ENCODE peak calls at places on chromosomes 13 and 19, in four cellular contexts. One of them, this sample, is unnamed. For H3K36me3, the result is how much of the 10 kb centered on the place peaks cover.

GRCh38 chr13:27043013-27043412 is 128.6 kb downstream of the USP12 start:
- DNase-seq in mammary epithelial cell: peak
- DNase-seq in tibial nerve: no peak
- DNase-seq in Peyer's patch: no peak
- DNase-seq in this sample: no peak

GRCh38 chr13:49428041-49428763 is 15.7 kb downstream of the CAB39L start:
- DNase-seq in mammary epithelial cell: no peak
- DNase-seq in tibial nerve: no peak
- DNase-seq in Peyer's patch: no peak
- DNase-seq in this sample: no peak

GRCh38 chr13:38223093-38223492 is 126.6 kb upstream of the UFM1 start:
- DNase-seq in mammary epithelial cell: no peak
- DNase-seq in tibial nerve: no peak
- DNase-seq in Peyer's patch: no peak
- DNase-seq in this sample: no peak

GRCh38 chr19:55691561-55692481 is 16.8 kb downstream of the EPN1 start:
- DNase-seq in mammary epithelial cell: no peak
- DNase-seq in tibial nerve: no peak
- DNase-seq in Peyer's patch: no peak
- DNase-seq in this sample: no peak

GRCh38 chr19:8877854-8878705 is 45.9 kb downstream of the MBD3L1 start:
- DNase-seq in mammary epithelial cell: no peak
- DNase-seq in tibial nerve: no peak
- DNase-seq in Peyer's patch: no peak
- DNase-seq in this sample: no peak

GRCh38 chr13:20193142-20193923 is 595 bp upstream of the GJB2 start:
- DNase-seq in mammary epithelial cell: no peak
- DNase-seq in tibial nerve: no peak
- DNase-seq in Peyer's patch: no peak
- DNase-seq in this sample: no peak

GRCh38 chr13:20711301-20712044 is 8.0 kb downstream of the IL17D start:
- DNase-seq in mammary epithelial cell: no peak
- DNase-seq in tibial nerve: no peak
- DNase-seq in Peyer's patch: no peak
- DNase-seq in this sample: no peak

GRCh38 chr13:41137951-41138350 is 5.3 kb upstream of the KBTBD6 start:
- DNase-seq in mammary epithelial cell: peak
- DNase-seq in tibial nerve: no peak
- DNase-seq in Peyer's patch: no peak
- DNase-seq in this sample: no peak

GRCh38 chr13:113208424-113209335 is at the start of gene PCID2:
- DNase-seq in mammary epithelial cell: peak
- DNase-seq in tibial nerve: peak
- DNase-seq in Peyer's patch: peak
- DNase-seq in this sample: peak

GRCh38 chr13:114128624-114129522 is 3.5 kb downstream of the RASA3 start:
- DNase-seq in mammary epithelial cell: no peak
- DNase-seq in tibial nerve: peak
- DNase-seq in Peyer's patch: peak
- DNase-seq in this sample: peak

GRCh38 chr13:76861859-76862258 is 24.3 kb downstream of the KCTD12 start:
- DNase-seq in mammary epithelial cell: no peak
- DNase-seq in tibial nerve: no peak
- DNase-seq in Peyer's patch: no peak
- DNase-seq in this sample: no peak

GRCh38 chr19:50252111-50252886 is 48.9 kb downstream of the MYH14 start:
- DNase-seq in mammary epithelial cell: no peak
- DNase-seq in tibial nerve: no peak
- DNase-seq in Peyer's patch: peak
- DNase-seq in this sample: no peak

GRCh38 chr13:43326100-43326499 is 302.7 kb downstream of the DNAJC15 start:
- DNase-seq in mammary epithelial cell: no peak
- DNase-seq in tibial nerve: no peak
- DNase-seq in Peyer's patch: no peak
- DNase-seq in this sample: no peak

DNA sequence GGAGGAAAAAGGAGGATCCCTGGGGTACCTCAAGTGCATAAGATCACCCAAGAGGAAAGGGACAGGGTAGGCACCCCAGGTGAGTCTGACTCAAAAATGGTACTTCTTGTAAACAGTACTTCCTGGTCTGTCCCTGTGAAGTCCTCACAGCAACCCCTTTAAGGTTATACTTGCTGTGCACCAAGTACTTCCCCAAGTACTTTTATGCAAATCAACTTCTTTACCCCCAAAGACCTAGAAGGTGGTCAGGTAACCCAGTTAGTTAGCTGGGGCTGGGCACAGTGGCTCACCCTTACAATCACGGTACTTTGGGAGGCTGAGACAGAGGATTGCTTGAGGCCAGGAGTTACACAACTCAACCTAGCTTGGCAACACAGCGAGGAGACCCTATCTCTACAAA is 2.5 kb downstream of the CALR start:
- DNase-seq in mammary epithelial cell: no peak
- DNase-seq in tibial nerve: no peak
- DNase-seq in Peyer's patch: no peak
- DNase-seq in this sample: no peak
- H3K36me3 ChIP-seq in mammary epithelial cell: under half
- H3K36me3 ChIP-seq in tibial nerve: under half
- H3K36me3 ChIP-seq in Peyer's patch: under half
- H3K36me3 ChIP-seq in this sample: under half

GRCh38 chr13:109874444-109874920 is 88.1 kb upstream of the IRS2 start:
- DNase-seq in mammary epithelial cell: no peak
- DNase-seq in tibial nerve: no peak
- DNase-seq in Peyer's patch: no peak
- DNase-seq in this sample: no peak

GRCh38 chr13:109872864-109873263 is 86.5 kb upstream of the IRS2 start:
- DNase-seq in mammary epithelial cell: no peak
- DNase-seq in tibial nerve: no peak
- DNase-seq in Peyer's patch: no peak
- DNase-seq in this sample: no peak

GRCh38 chr13:109874921-109875454 is 88.6 kb upstream of the IRS2 start:
- DNase-seq in mammary epithelial cell: peak
- DNase-seq in tibial nerve: no peak
- DNase-seq in Peyer's patch: no peak
- DNase-seq in this sample: no peak

GRCh38 chr13:109875746-109876145 is 89.4 kb upstream of the IRS2 start:
- DNase-seq in mammary epithelial cell: no peak
- DNase-seq in tibial nerve: no peak
- DNase-seq in Peyer's patch: no peak
- DNase-seq in this sample: no peak

GRCh38 chr13:109873351-109874123 is 87.2 kb upstream of the IRS2 start:
- DNase-seq in mammary epithelial cell: no peak
- DNase-seq in tibial nerve: no peak
- DNase-seq in Peyer's patch: no peak
- DNase-seq in this sample: no peak
- H3K4me3 ChIP-seq in mammary epithelial cell: no peak
- H3K4me3 ChIP-seq in tibial nerve: no peak
- H3K4me3 ChIP-seq in Peyer's patch: no peak
- H3K4me3 ChIP-seq in this sample: no peak

DNA sequence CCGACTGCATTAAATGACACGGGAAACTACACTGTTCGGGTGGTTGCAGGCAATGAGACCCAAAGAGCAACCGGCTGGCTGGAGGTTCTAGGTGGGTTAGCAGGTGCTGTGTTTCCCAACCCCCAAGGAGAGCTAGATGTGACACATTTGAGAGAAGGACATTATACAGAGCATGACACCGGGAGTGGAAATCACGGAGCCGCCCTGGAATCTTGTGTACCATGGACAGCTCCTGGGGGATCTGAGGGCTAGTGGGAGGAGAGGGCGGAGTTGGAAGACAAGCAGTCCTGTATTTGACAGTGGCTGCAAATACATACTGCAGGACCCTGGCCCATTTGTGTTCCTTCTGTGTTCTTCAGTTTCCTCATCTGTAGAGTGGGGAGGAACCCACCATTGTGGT is 2.3 kb downstream of the CEACAM18 start:
- DNase-seq in mammary epithelial cell: no peak
- DNase-seq in tibial nerve: no peak
- DNase-seq in Peyer's patch: no peak
- DNase-seq in this sample: no peak
- H3K36me3 ChIP-seq in mammary epithelial cell: under half
- H3K36me3 ChIP-seq in tibial nerve: under half
- H3K36me3 ChIP-seq in Peyer's patch: under half
- H3K36me3 ChIP-seq in this sample: under half

GRCh38 chr13:110867380-110867779 is 47.5 kb downstream of the ANKRD10 start:
- DNase-seq in mammary epithelial cell: no peak
- DNase-seq in tibial nerve: no peak
- DNase-seq in Peyer's patch: no peak
- DNase-seq in this sample: no peak

GRCh38 chr13:110869231-110869804 is 45.6 kb downstream of the ANKRD10 start:
- DNase-seq in mammary epithelial cell: no peak
- DNase-seq in tibial nerve: no peak
- DNase-seq in Peyer's patch: no peak
- DNase-seq in this sample: no peak

GRCh38 chr13:110868631-110869165 is 46.2 kb downstream of the ANKRD10 start:
- DNase-seq in mammary epithelial cell: no peak
- DNase-seq in tibial nerve: no peak
- DNase-seq in Peyer's patch: no peak
- DNase-seq in this sample: no peak

GRCh38 chr13:110872034-110872767 is 42.7 kb downstream of the ANKRD10 start:
- DNase-seq in mammary epithelial cell: no peak
- DNase-seq in tibial nerve: no peak
- DNase-seq in Peyer's patch: no peak
- DNase-seq in this sample: no peak

DNA sequence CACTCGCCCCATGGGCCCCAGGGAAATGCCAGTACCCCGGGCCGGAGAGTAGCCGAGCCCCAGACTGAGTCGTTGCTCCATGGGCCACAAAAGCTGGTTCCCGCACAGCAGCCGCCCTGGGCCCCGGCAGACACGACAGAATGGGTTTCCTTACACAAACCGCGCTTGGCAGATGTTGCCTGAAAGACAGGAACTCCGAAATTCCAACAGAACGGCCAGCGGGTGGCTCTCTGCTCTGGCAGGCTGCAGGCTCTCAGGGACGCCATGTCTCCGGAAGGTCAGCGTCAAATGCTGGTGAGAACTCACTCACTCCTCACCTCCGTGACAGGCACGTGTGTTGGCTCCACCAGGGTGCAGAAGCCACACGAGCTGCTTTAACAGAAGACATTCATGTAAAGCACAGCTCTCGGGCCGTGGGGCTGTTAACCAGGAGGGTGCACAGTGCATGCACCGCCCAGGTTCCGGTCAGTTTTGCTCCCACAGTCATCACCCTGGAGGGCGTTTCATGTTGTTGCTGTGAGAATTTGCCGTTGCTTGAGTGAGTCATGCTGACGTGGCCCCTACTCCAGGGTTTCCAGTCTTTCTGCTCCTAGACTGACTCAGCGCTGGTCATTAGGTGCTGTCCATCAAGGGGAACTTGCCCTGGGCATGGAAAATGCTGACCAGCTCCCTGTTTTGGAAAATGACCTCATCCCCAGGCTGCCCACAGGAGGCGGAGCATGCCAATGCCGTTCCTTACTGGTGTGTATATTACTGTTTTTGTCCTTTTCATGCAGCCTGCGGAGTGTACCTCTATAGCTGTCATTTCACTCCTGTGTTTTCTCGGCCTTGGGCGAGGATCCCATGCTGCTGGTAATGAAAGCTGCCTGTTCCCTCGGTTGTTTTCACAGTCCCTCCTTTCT is 44.8 kb downstream of the ANKRD10 start:
- DNase-seq in mammary epithelial cell: peak
- DNase-seq in tibial nerve: peak
- DNase-seq in Peyer's patch: no peak
- DNase-seq in this sample: no peak
- H3K4me3 ChIP-seq in mammary epithelial cell: peak
- H3K4me3 ChIP-seq in tibial nerve: no peak
- H3K4me3 ChIP-seq in Peyer's patch: peak
- H3K4me3 ChIP-seq in this sample: no peak

GRCh38 chr13:23141964-23142363 is 38.8 kb upstream of the SGCG start:
- DNase-seq in mammary epithelial cell: no peak
- DNase-seq in tibial nerve: no peak
- DNase-seq in Peyer's patch: no peak
- DNase-seq in this sample: no peak

GRCh38 chr13:23134542-23134941 is 46.2 kb upstream of the SGCG start:
- DNase-seq in mammary epithelial cell: no peak
- DNase-seq in tibial nerve: no peak
- DNase-seq in Peyer's patch: no peak
- DNase-seq in this sample: no peak

GRCh38 chr13:23140492-23140891 is 40.3 kb upstream of the SGCG start:
- DNase-seq in mammary epithelial cell: no peak
- DNase-seq in tibial nerve: no peak
- DNase-seq in Peyer's patch: no peak
- DNase-seq in this sample: no peak
- H3K36me3 ChIP-seq in mammary epithelial cell: under half
- H3K36me3 ChIP-seq in tibial nerve: under half
- H3K36me3 ChIP-seq in Peyer's patch: under half
- H3K36me3 ChIP-seq in this sample: under half

DNA sequence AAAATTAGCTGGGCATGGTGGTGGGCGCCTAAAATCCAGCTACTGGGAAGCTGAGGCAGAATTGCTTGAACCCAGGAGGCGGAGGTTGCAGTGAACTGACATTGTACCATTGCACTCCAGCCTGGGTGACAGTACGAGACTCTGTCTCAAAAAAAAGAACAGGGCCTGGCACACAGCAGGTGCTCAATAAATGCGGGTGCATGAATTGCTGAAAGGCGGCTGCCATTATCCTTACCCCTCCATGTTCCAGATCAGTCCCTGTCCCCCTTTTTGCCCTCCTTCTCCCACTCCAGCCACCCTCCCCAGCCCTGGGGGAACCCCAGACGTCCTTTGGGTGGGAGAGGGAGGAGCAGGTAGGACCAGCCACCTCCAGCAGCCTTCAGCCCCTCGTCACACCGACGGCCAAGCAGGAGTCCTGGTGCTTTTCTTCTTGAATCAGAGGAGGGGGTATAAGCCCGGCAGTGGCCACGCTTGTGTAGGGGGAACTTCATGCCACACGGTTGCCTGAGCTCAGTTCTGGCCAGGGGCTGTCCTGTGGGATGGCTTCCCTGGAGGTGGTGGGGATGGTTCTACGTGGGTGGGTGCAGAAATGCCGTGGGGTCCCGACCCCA is 20.4 kb upstream of the NFIC start:
- DNase-seq in mammary epithelial cell: no peak
- DNase-seq in tibial nerve: no peak
- DNase-seq in Peyer's patch: no peak
- DNase-seq in this sample: no peak
- H3K4me3 ChIP-seq in mammary epithelial cell: no peak
- H3K4me3 ChIP-seq in tibial nerve: no peak
- H3K4me3 ChIP-seq in Peyer's patch: no peak
- H3K4me3 ChIP-seq in this sample: no peak

GRCh38 chr19:1363599-1363998 is 20.1 kb upstream of the NDUFS7 start:
- DNase-seq in mammary epithelial cell: no peak
- DNase-seq in tibial nerve: no peak
- DNase-seq in Peyer's patch: peak
- DNase-seq in this sample: peak

GRCh38 chr19:1366899-1367870 is 16.5 kb upstream of the NDUFS7 start:
- DNase-seq in mammary epithelial cell: no peak
- DNase-seq in tibial nerve: no peak
- DNase-seq in Peyer's patch: no peak
- DNase-seq in this sample: no peak

GRCh38 chr19:1365964-1366695 is 17.6 kb upstream of the NDUFS7 start:
- DNase-seq in mammary epithelial cell: no peak
- DNase-seq in tibial nerve: no peak
- DNase-seq in Peyer's patch: no peak
- DNase-seq in this sample: no peak

GRCh38 chr19:1364070-1364719 is 19.5 kb upstream of the NDUFS7 start:
- DNase-seq in mammary epithelial cell: no peak
- DNase-seq in tibial nerve: no peak
- DNase-seq in Peyer's patch: no peak
- DNase-seq in this sample: no peak

GRCh38 chr19:1365306-1365963 is 18.3 kb upstream of the NDUFS7 start:
- DNase-seq in mammary epithelial cell: no peak
- DNase-seq in tibial nerve: no peak
- DNase-seq in Peyer's patch: no peak
- DNase-seq in this sample: no peak
- H3K36me3 ChIP-seq in mammary epithelial cell: under half
- H3K36me3 ChIP-seq in tibial nerve: under half
- H3K36me3 ChIP-seq in Peyer's patch: under half
- H3K36me3 ChIP-seq in this sample: under half